ENCODE peak calls at places on chromosomes 2 and 18, in seven cellular contexts. One of them, this sample, is unnamed.

GRCh38 chr18:23401400-23402347 is 51.4 kb upstream of the RIOK3 start:
- DNase-seq in endothelial cell of umbilical vein: peak
- DNase-seq in brain microvascular endothelial cell: peak
- DNase-seq in lower lobe of right lung: peak
- DNase-seq in HFF-Myc: peak
- DNase-seq in lower leg skin: no peak
- DNase-seq in left ventricle myocardium inferior: no peak
- DNase-seq in this sample: no peak

GRCh38 chr2:217394510-217395351 is 534.9 kb upstream of the TNP1 start:
- DNase-seq in endothelial cell of umbilical vein: no peak
- DNase-seq in brain microvascular endothelial cell: no peak
- DNase-seq in lower lobe of right lung: no peak
- DNase-seq in HFF-Myc: no peak
- DNase-seq in lower leg skin: peak
- DNase-seq in left ventricle myocardium inferior: no peak
- DNase-seq in this sample: no peak

GRCh38 chr2:189580267-189580661 is 322 bp downstream of the SLC40A1 start:
- DNase-seq in endothelial cell of umbilical vein: no peak
- DNase-seq in brain microvascular endothelial cell: no peak
- DNase-seq in lower lobe of right lung: peak
- DNase-seq in HFF-Myc: no peak
- DNase-seq in lower leg skin: no peak
- DNase-seq in left ventricle myocardium inferior: peak
- DNase-seq in this sample: no peak

GRCh38 chr18:66495844-66496243 is 108.0 kb downstream of the CDH19 start:
- DNase-seq in endothelial cell of umbilical vein: peak
- DNase-seq in brain microvascular endothelial cell: peak
- DNase-seq in lower lobe of right lung: peak
- DNase-seq in HFF-Myc: no peak
- DNase-seq in lower leg skin: no peak
- DNase-seq in left ventricle myocardium inferior: peak
- DNase-seq in this sample: no peak

GRCh38 chr2:174180165-174180724 is 68.1 kb downstream of the OLA1 start:
- DNase-seq in endothelial cell of umbilical vein: peak
- DNase-seq in brain microvascular endothelial cell: no peak
- DNase-seq in lower lobe of right lung: no peak
- DNase-seq in HFF-Myc: no peak
- DNase-seq in lower leg skin: no peak
- DNase-seq in left ventricle myocardium inferior: no peak
- DNase-seq in this sample: no peak

GRCh38 chr2:109609352-109610024 is 4.3 kb downstream of the SEPTIN10 start:
- DNase-seq in endothelial cell of umbilical vein: peak
- DNase-seq in brain microvascular endothelial cell: peak
- DNase-seq in lower lobe of right lung: no peak
- DNase-seq in HFF-Myc: no peak
- DNase-seq in lower leg skin: no peak
- DNase-seq in left ventricle myocardium inferior: peak
- DNase-seq in this sample: no peak

GRCh38 chr2:73938761-73939352 is 12.2 kb downstream of the DGUOK start:
- DNase-seq in endothelial cell of umbilical vein: no peak
- DNase-seq in brain microvascular endothelial cell: peak
- DNase-seq in lower lobe of right lung: no peak
- DNase-seq in HFF-Myc: no peak
- DNase-seq in lower leg skin: no peak
- DNase-seq in left ventricle myocardium inferior: no peak
- DNase-seq in this sample: peak

GRCh38 chr2:160096414-160096813 is 34.0 kb upstream of the PLA2R1 start:
- DNase-seq in endothelial cell of umbilical vein: no peak
- DNase-seq in brain microvascular endothelial cell: no peak
- DNase-seq in lower lobe of right lung: no peak
- DNase-seq in HFF-Myc: no peak
- DNase-seq in lower leg skin: no peak
- DNase-seq in left ventricle myocardium inferior: no peak
- DNase-seq in this sample: no peak

GRCh38 chr2:201909961-201910361 is 103.6 kb downstream of the CDK15 start:
- DNase-seq in endothelial cell of umbilical vein: no peak
- DNase-seq in brain microvascular endothelial cell: peak
- DNase-seq in lower lobe of right lung: no peak
- DNase-seq in HFF-Myc: no peak
- DNase-seq in lower leg skin: no peak
- DNase-seq in left ventricle myocardium inferior: no peak
- DNase-seq in this sample: peak

GRCh38 chr2:239970004-239970623 is 55.0 kb downstream of the NDUFA10 start:
- DNase-seq in endothelial cell of umbilical vein: no peak
- DNase-seq in brain microvascular endothelial cell: no peak
- DNase-seq in lower lobe of right lung: no peak
- DNase-seq in HFF-Myc: no peak
- DNase-seq in lower leg skin: no peak
- DNase-seq in left ventricle myocardium inferior: no peak
- DNase-seq in this sample: no peak

GRCh38 chr2:200399046-200399445 is 92.6 kb downstream of the SPATS2L start:
- DNase-seq in endothelial cell of umbilical vein: peak
- DNase-seq in brain microvascular endothelial cell: peak
- DNase-seq in lower lobe of right lung: no peak
- DNase-seq in HFF-Myc: no peak
- DNase-seq in lower leg skin: no peak
- DNase-seq in left ventricle myocardium inferior: no peak
- DNase-seq in this sample: no peak

GRCh38 chr2:53903011-53903410 is 43.2 kb upstream of the GPR75 start:
- DNase-seq in endothelial cell of umbilical vein: no peak
- DNase-seq in brain microvascular endothelial cell: no peak
- DNase-seq in lower lobe of right lung: no peak
- DNase-seq in HFF-Myc: no peak
- DNase-seq in lower leg skin: no peak
- DNase-seq in left ventricle myocardium inferior: no peak
- DNase-seq in this sample: no peak

GRCh38 chr2:25062461-25062860 is 20.6 kb downstream of the EFR3B start:
- DNase-seq in endothelial cell of umbilical vein: no peak
- DNase-seq in brain microvascular endothelial cell: no peak
- DNase-seq in lower lobe of right lung: no peak
- DNase-seq in HFF-Myc: no peak
- DNase-seq in lower leg skin: peak
- DNase-seq in left ventricle myocardium inferior: no peak
- DNase-seq in this sample: no peak

GRCh38 chr18:62445386-62445917 is 77.4 kb upstream of the ZCCHC2 start:
- DNase-seq in endothelial cell of umbilical vein: no peak
- DNase-seq in brain microvascular endothelial cell: no peak
- DNase-seq in lower lobe of right lung: no peak
- DNase-seq in HFF-Myc: no peak
- DNase-seq in lower leg skin: no peak
- DNase-seq in left ventricle myocardium inferior: no peak
- DNase-seq in this sample: no peak

GRCh38 chr2:191265311-191266170 is 20.3 kb downstream of the MYO1B start:
- DNase-seq in endothelial cell of umbilical vein: no peak
- DNase-seq in brain microvascular endothelial cell: peak
- DNase-seq in lower lobe of right lung: no peak
- DNase-seq in HFF-Myc: no peak
- DNase-seq in lower leg skin: no peak
- DNase-seq in left ventricle myocardium inferior: peak
- DNase-seq in this sample: no peak

GRCh38 chr2:238280083-238280816 is 8.2 kb downstream of the PER2 start:
- DNase-seq in endothelial cell of umbilical vein: no peak
- DNase-seq in brain microvascular endothelial cell: no peak
- DNase-seq in lower lobe of right lung: peak
- DNase-seq in HFF-Myc: no peak
- DNase-seq in lower leg skin: no peak
- DNase-seq in left ventricle myocardium inferior: no peak
- DNase-seq in this sample: no peak

GRCh38 chr18:47191956-47192355 is 15.8 kb upstream of the IER3IP1 start:
- DNase-seq in endothelial cell of umbilical vein: peak
- DNase-seq in brain microvascular endothelial cell: peak
- DNase-seq in lower lobe of right lung: no peak
- DNase-seq in HFF-Myc: no peak
- DNase-seq in lower leg skin: no peak
- DNase-seq in left ventricle myocardium inferior: no peak
- DNase-seq in this sample: no peak

GRCh38 chr2:235842941-235843340 is 325.2 kb downstream of the GBX2 start:
- DNase-seq in endothelial cell of umbilical vein: no peak
- DNase-seq in brain microvascular endothelial cell: no peak
- DNase-seq in lower lobe of right lung: no peak
- DNase-seq in HFF-Myc: no peak
- DNase-seq in lower leg skin: no peak
- DNase-seq in left ventricle myocardium inferior: no peak
- DNase-seq in this sample: no peak

GRCh38 chr2:215970425-215970824 is 42.9 kb downstream of the MREG start:
- DNase-seq in endothelial cell of umbilical vein: no peak
- DNase-seq in brain microvascular endothelial cell: peak
- DNase-seq in lower lobe of right lung: no peak
- DNase-seq in HFF-Myc: no peak
- DNase-seq in lower leg skin: no peak
- DNase-seq in left ventricle myocardium inferior: no peak
- DNase-seq in this sample: no peak

GRCh38 chr2:146898083-146898482 is 946.7 kb upstream of the ACVR2A start:
- DNase-seq in endothelial cell of umbilical vein: no peak
- DNase-seq in brain microvascular endothelial cell: no peak
- DNase-seq in lower lobe of right lung: no peak
- DNase-seq in HFF-Myc: no peak
- DNase-seq in lower leg skin: no peak
- DNase-seq in left ventricle myocardium inferior: no peak
- DNase-seq in this sample: no peak

GRCh38 chr2:69208023-69208595 is 178.9 kb downstream of the GFPT1 start:
- DNase-seq in endothelial cell of umbilical vein: peak
- DNase-seq in brain microvascular endothelial cell: no peak
- DNase-seq in lower lobe of right lung: no peak
- DNase-seq in HFF-Myc: no peak
- DNase-seq in lower leg skin: no peak
- DNase-seq in left ventricle myocardium inferior: no peak
- DNase-seq in this sample: no peak

DNA sequence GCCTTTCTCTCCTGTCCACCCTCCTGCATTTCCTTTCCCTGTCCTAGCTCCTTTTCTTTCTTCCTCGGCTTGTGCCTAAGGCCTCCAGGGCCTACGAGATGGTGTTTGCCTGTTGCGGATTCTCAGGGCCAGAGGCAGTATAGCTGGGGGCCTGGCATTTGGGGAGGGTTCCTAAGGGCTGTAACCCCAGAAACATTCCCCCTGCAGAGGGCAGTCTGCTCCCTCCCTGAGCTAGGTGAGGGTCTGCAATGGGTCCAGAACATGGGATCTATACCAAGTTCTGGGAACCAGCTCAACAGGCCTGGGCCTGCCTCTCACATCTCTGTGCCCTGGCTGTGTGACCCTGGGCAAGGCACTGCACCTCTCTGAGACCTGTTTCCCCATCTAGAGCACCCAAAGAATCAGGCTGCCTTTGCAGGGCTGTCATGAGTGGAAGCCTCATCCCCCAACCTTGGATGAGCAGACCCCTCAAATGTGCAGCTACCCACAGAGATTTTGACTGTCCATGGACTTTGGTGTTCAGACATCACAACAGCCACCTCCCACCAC is 97.5 kb downstream of the GLI2 start:
- DNase-seq in endothelial cell of umbilical vein: no peak
- DNase-seq in brain microvascular endothelial cell: no peak
- DNase-seq in lower lobe of right lung: peak
- DNase-seq in HFF-Myc: no peak
- DNase-seq in lower leg skin: no peak
- DNase-seq in left ventricle myocardium inferior: no peak
- DNase-seq in this sample: no peak
- H3K4me3 ChIP-seq in endothelial cell of umbilical vein: no peak
- H3K4me3 ChIP-seq in brain microvascular endothelial cell: no peak
- H3K4me3 ChIP-seq in lower lobe of right lung: no peak
- H3K4me3 ChIP-seq in HFF-Myc: no peak
- H3K4me3 ChIP-seq in lower leg skin: no peak
- H3K4me3 ChIP-seq in left ventricle myocardium inferior: no peak
- H3K4me3 ChIP-seq in this sample: no peak

DNA sequence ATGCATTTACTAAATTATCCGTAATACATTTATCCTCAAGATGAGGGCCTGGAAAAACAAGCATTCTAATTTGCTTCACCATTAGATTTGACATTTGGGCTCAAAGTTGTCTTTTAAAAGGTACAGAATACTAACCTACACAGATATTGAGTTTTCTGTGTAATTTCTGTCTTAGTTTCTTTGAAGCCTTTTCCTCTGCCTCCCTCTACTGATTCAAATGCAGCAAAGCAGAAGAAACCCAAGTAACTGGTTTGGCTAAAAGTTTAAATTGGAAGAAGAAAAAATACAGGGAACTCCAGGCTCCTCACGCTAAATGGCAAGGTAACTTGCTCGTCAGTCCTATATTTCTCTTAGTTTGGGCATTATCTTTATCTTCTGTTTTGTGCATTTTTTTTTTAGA is 53.3 kb upstream of the SLC5A7 start:
- DNase-seq in endothelial cell of umbilical vein: no peak
- DNase-seq in brain microvascular endothelial cell: no peak
- DNase-seq in lower lobe of right lung: no peak
- DNase-seq in HFF-Myc: no peak
- DNase-seq in lower leg skin: no peak
- DNase-seq in left ventricle myocardium inferior: no peak
- DNase-seq in this sample: no peak
- TF ChIP-seq CTCF in endothelial cell of umbilical vein: no peak
- TF ChIP-seq CTCF in brain microvascular endothelial cell: peak
- TF ChIP-seq CTCF in lower lobe of right lung: no peak
- TF ChIP-seq CTCF in HFF-Myc: no peak
- TF ChIP-seq CTCF in lower leg skin: no peak
- TF ChIP-seq CTCF in left ventricle myocardium inferior: peak
- TF ChIP-seq CTCF in this sample: peak

DNA sequence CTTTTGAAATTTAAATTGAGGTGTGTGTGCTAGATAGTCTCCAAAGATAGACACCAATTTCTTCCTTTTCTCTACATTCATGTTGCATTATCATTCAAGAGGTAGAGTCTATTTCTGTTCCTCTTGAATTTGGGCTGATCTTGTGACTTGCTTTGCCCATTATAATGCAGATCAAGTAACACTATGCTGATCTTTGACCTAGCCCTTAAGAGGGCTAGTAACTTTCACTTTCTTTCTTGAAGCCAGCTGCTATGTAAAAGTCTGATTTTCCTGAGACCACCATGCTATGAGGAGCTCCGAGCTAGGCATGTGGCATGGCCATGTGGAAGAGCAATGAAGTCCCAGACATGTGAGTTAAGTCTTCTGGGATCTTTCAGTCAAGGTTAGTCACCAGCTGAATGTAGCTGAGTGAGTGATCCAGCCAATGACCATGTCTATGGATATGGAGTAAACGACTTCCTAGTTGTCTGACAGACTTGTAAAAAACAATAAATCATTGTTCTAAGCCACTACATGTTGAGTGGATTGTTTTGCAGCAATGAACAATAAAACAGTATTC is 189.4 kb upstream of the CWC22 start:
- DNase-seq in endothelial cell of umbilical vein: no peak
- DNase-seq in brain microvascular endothelial cell: no peak
- DNase-seq in lower lobe of right lung: no peak
- DNase-seq in HFF-Myc: no peak
- DNase-seq in lower leg skin: no peak
- DNase-seq in left ventricle myocardium inferior: no peak
- DNase-seq in this sample: no peak
- H3K4me3 ChIP-seq in endothelial cell of umbilical vein: no peak
- H3K4me3 ChIP-seq in brain microvascular endothelial cell: no peak
- H3K4me3 ChIP-seq in lower lobe of right lung: no peak
- H3K4me3 ChIP-seq in HFF-Myc: no peak
- H3K4me3 ChIP-seq in lower leg skin: no peak
- H3K4me3 ChIP-seq in left ventricle myocardium inferior: no peak
- H3K4me3 ChIP-seq in this sample: no peak

GRCh38 chr2:149310349-149310748 is 20.0 kb upstream of the LYPD6 start:
- DNase-seq in endothelial cell of umbilical vein: no peak
- DNase-seq in brain microvascular endothelial cell: no peak
- DNase-seq in lower lobe of right lung: no peak
- DNase-seq in HFF-Myc: no peak
- DNase-seq in lower leg skin: no peak
- DNase-seq in left ventricle myocardium inferior: no peak
- DNase-seq in this sample: no peak

GRCh38 chr2:149312039-149312438 is 18.3 kb upstream of the LYPD6 start:
- DNase-seq in endothelial cell of umbilical vein: no peak
- DNase-seq in brain microvascular endothelial cell: no peak
- DNase-seq in lower lobe of right lung: no peak
- DNase-seq in HFF-Myc: no peak
- DNase-seq in lower leg skin: no peak
- DNase-seq in left ventricle myocardium inferior: no peak
- DNase-seq in this sample: no peak

GRCh38 chr2:149307014-149307413 is 23.4 kb upstream of the LYPD6 start:
- DNase-seq in endothelial cell of umbilical vein: no peak
- DNase-seq in brain microvascular endothelial cell: no peak
- DNase-seq in lower lobe of right lung: no peak
- DNase-seq in HFF-Myc: no peak
- DNase-seq in lower leg skin: no peak
- DNase-seq in left ventricle myocardium inferior: no peak
- DNase-seq in this sample: peak
- TF ChIP-seq CTCF in endothelial cell of umbilical vein: no peak
- TF ChIP-seq CTCF in brain microvascular endothelial cell: no peak
- TF ChIP-seq CTCF in lower lobe of right lung: no peak
- TF ChIP-seq CTCF in HFF-Myc: no peak
- TF ChIP-seq CTCF in lower leg skin: no peak
- TF ChIP-seq CTCF in left ventricle myocardium inferior: no peak
- TF ChIP-seq CTCF in this sample: no peak

This sample was measured in AG09309.